ENCODE peak calls at places on chromosomes 6 and 20, in eight cellular contexts. O is foreskin keratinocyte, T is sigmoid colon, E is fibroblast of the aortic adventitia, H is dorsolateral prefrontal cortex, M is upper lobe of right lung, L is AG04450, V is AG09319. G is an unnamed sample.

GRCh38 chr6:159880412-159880811 is 10.4 kb upstream of the MAS1 start:
- DNase-seq in L (no peak), O (no peak), T (no peak), H (no peak), V (no peak), E (no peak), M (no peak), G (no peak)

GRCh38 chr6:126477678-126478077 is 137.8 kb downstream of the CENPW start:
- DNase-seq in O (no peak), H (no peak), L (no peak), V (no peak), E (no peak), M (no peak), T (no peak), G (no peak)

GRCh38 chr6:1536526-1537429 is 72.9 kb upstream of the FOXC1 start:
- DNase-seq in L (no peak), T (no peak), O (no peak), E (no peak), H (no peak), M (no peak), V (no peak), G (no peak)

GRCh38 chr6:117456255-117456654 is 26.2 kb upstream of the DCBLD1 start:
- DNase-seq in V (no peak), L (no peak), T (no peak), M (no peak), O (no peak), E (no peak), H (no peak), G (no peak)

GRCh38 chr20:51833326-51833725 is 31.0 kb upstream of the SALL4 start:
- DNase-seq in H (no peak), V (no peak), E (no peak), M (no peak), O (no peak), T (no peak), L (no peak), G (no peak)

GRCh38 chr6:2104524-2104880 is 140.9 kb downstream of the GMDS start:
- DNase-seq in E (no peak), O (no peak), M (no peak), L (no peak), H (no peak), V (no peak), T (no peak), G (no peak)

GRCh38 chr20:25178563-25179438 is 16.7 kb upstream of the ENTPD6 start:
- DNase-seq in L (peak), O (peak), E (peak), M (peak), H (no peak), V (peak), T (peak), G (peak)

GRCh38 chr6:2108700-2109306 is 136.6 kb downstream of the GMDS start:
- DNase-seq in H (no peak), L (no peak), V (no peak), O (no peak), M (no peak), T (no peak), E (no peak), G (no peak)

GRCh38 chr20:21147593-21147992 is 21.7 kb downstream of the KIZ start:
- DNase-seq in M (no peak), H (no peak), T (no peak), O (no peak), V (no peak), L (no peak), E (no peak), G (peak)

GRCh38 chr6:89970072-89970471 is 75.8 kb downstream of the GJA10 start:
- DNase-seq in E (no peak), O (no peak), T (no peak), L (no peak), H (no peak), V (no peak), M (no peak), G (no peak)

GRCh38 chr20:39117486-39117885 is 155.3 kb downstream of the DHX35 start:
- DNase-seq in V (no peak), H (no peak), L (no peak), O (peak), M (no peak), T (no peak), E (peak), G (peak)

GRCh38 chr6:110875548-110876169 is 1.1 kb downstream of the AMD1 start:
- DNase-seq in O (no peak), M (peak), V (no peak), L (no peak), E (peak), T (peak), H (peak), G (peak)

GRCh38 chr20:21808139-21808538 is 102.7 kb downstream of the PAX1 start:
- DNase-seq in T (no peak), H (no peak), L (no peak), V (no peak), E (no peak), O (no peak), M (no peak), G (no peak)

GRCh38 chr6:167762259-167762962 is 64.3 kb upstream of the AFDN start:
- DNase-seq in M (no peak), L (no peak), H (no peak), T (no peak), V (no peak), E (no peak), O (no peak), G (no peak)

GRCh38 chr20:37337208-37337955 is 8.6 kb upstream of the SRC start:
- DNase-seq in M (no peak), H (no peak), O (no peak), V (no peak), L (no peak), E (no peak), T (no peak), G (no peak)

GRCh38 chr20:41168281-41169183 is 31.2 kb downstream of the PLCG1 start:
- DNase-seq in V (no peak), O (no peak), T (no peak), H (no peak), E (no peak), M (peak), L (no peak), G (no peak)

GRCh38 chr20:34985439-34986310 is 30.0 kb downstream of the MYH7B start:
- DNase-seq in V (no peak), M (no peak), L (no peak), H (no peak), T (no peak), E (peak), O (no peak), G (no peak)

GRCh38 chr20:34983995-34984735 is 28.5 kb downstream of the MYH7B start:
- DNase-seq in E (no peak), V (no peak), H (no peak), L (no peak), M (no peak), O (no peak), T (no peak), G (no peak)

GRCh38 chr20:34983089-34983820 is 27.6 kb downstream of the MYH7B start:
- DNase-seq in V (no peak), H (no peak), L (no peak), T (no peak), M (no peak), O (no peak), E (no peak), G (no peak)

GRCh38 chr20:34986311-34987287 is 30.9 kb downstream of the MYH7B start:
- DNase-seq in H (no peak), O (no peak), V (no peak), E (no peak), T (no peak), M (no peak), L (no peak), G (no peak)

GRCh38 chr20:34984756-34985261 is 29.1 kb downstream of the MYH7B start:
- DNase-seq in T (no peak), O (no peak), E (no peak), M (no peak), H (no peak), L (no peak), V (no peak), G (no peak)
- TF ChIP-seq CTCF in T (no peak), O (no peak), E (no peak), M (no peak), H (no peak), L (no peak), V (no peak), G (no peak)

GRCh38 chr20:63624486-63624885 is 2.4 kb downstream of the GMEB2 start:
- DNase-seq in V (no peak), E (peak), L (no peak), H (no peak), O (no peak), T (no peak), M (no peak), G (no peak)
- TF ChIP-seq CTCF in V (no peak), E (no peak), L (peak), H (no peak), O (no peak), T (no peak), M (no peak), G (no peak)

GRCh38 chr20:57065646-57066045 is 200.8 kb downstream of the BMP7 start:
- DNase-seq in H (no peak), L (no peak), E (no peak), V (no peak), O (no peak), T (no peak), M (peak), G (no peak)
- TF ChIP-seq CTCF in H (no peak), L (no peak), E (no peak), V (no peak), O (no peak), T (no peak), M (no peak), G (no peak)

DNA sequence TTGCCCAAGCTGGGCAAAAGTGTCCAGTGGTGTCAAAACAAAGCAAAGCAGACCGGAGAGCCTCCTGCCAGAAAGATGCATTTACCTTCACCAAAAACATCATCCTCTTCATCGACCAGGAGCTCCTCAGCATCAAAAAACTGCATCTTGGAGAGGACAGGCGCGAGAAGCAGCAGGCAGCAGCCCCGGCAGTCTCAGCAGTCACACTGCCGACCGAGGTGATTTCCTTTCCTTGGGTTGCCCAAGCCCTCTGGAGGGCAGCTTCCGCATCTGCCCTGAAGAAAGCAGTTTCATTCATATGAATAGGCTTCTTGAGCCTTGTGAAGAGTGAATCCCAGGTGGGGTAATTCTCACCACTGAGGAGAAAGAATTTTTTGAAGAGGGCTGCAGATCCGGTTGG is at the start of gene RIPOR2:
- DNase-seq in E (no peak), V (no peak), L (no peak), T (no peak), M (peak), H (no peak), O (no peak), G (no peak)
- TF ChIP-seq CTCF in E (no peak), V (no peak), L (no peak), T (no peak), M (no peak), H (no peak), O (no peak), G (no peak)

DNA sequence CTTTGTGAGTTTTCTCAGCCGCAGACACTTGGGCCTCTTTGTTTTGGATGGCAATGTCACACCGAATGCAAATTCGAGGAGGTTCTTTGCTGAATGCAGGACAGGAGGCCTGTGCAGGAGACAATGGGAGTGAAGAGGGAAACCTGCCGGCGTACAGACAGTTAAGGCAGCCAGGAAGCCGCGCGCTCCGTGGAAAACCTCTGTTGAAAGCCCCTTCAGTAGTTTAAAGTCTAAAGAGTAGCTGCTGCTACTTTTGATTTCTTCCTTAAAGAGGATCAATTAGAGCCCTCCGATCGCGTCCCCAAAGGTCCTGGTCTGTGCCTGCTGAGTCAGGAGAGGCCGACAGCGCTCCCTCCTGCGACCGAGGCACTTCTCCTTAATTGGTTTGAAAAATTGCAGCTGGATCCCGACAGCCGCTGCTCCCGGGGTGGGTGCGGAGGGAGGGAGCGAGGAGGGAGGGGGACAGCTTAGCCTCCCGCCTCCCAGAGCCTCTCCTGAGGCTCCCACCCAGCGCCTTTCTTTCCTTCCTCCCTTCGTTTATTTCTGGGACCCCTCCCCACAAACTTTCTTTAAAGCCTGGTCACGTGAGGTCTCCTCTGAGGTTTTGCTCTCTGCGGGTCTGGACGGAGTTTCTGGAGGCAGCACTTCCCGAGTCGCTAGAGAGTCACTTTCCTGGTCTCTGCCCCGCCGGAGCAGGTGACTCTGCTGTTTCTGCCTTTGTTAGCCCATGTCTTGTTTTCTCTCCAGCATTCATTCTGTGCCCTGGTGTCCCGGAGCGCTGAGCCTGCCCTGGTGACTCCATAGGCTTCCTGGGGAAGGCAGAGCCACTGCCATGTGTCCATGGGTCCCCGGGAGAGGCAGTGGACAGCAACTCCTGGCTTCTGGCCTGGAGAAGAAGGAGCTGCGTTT is 22.3 kb upstream of the RPP40 start:
- DNase-seq in V (no peak), L (no peak), E (peak), M (peak), O (no peak), T (peak), H (no peak), G (no peak)
- TF ChIP-seq CTCF in V (peak), L (peak), E (peak), M (peak), O (peak), T (no peak), H (no peak), G (peak)

DNA sequence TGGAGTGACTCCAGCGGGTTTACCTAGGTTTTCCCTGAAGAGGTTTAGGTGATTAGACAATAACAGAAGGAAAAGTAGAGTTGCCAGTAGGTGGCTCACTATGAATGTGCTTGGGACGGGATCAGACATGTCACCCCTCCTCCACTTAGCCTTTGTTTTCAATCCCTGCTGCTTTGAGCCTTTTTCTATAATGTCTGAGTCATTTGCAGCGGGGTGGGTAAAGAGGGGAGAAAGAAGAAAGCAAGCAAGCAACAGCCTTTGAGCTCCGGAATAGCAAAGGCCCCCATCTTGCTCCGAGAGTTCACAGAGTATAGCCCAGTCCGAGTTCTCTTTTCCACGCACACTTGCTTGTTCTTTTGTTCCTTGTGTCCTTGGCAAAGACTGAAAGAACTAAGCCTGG is 129.1 kb downstream of the PACRG start:
- DNase-seq in V (peak), H (peak), L (peak), T (peak), O (peak), M (no peak), E (peak), G (peak)
- TF ChIP-seq CTCF in V (peak), H (peak), L (peak), T (no peak), O (peak), M (peak), E (peak), G (peak)

DNA sequence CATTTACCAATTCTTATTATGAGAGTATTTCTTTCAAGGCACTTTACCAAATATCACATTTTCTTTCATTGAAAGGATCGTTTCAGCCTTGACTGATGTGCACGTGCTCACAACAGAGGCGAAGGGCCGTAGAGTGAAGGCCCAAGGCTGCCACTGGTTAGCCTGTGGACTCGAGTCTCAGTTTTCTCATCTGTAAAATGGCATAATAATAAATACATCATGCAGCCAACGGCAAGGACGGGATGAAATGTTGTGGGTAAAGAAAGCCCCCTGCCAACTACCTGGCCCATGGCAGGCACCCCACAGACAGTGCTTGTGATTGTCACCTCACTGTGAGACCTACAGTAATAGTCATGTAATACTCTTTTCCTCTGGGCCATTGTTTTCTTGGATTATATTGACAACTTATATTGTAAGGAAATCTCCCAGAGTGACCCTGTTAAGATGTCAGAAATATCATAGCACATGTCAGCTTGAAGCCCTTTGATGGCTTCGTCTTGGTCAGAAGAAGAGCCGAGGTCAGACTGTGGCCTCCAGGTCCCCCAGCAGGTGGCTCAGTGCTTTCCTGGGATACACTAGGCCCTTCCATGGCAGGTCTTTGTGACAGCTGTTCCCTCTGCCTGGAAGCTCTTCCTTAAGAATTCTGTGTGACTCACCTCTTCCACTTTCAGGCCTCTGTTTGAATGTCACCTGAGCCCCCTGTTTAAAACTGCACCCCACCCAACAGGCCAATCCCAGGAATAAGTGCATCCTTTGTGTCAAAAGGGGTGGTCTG is 36.3 kb downstream of the FAM50B start:
- DNase-seq in M (no peak), V (no peak), T (no peak), L (no peak), H (no peak), E (no peak), O (no peak), G (no peak)
- TF ChIP-seq CTCF in M (peak), V (peak), T (no peak), L (peak), H (no peak), E (no peak), O (peak), G (no peak)

GRCh38 chr20:11755071-11755881 is 162.4 kb upstream of the BTBD3 start:
- DNase-seq in L (no peak), M (no peak), E (peak), V (no peak), H (no peak), O (no peak), T (peak), G (no peak)
- TF ChIP-seq CTCF in L (no peak), M (no peak), E (no peak), V (no peak), H (peak), O (no peak), T (no peak), G (no peak)

G was measured in mammary epithelial cell.